ENCODE peak calls at places on chromosome 1, in nine cellular contexts. D is suprapubic skin, E is AG09309, H is choroid plexus epithelial cell, I is AG10803, W is sigmoid colon, O is HCT116, M is body of pancreas, R is prostate gland. S is an unnamed sample.
A peak's percentile ranks its signal among the peaks of the same experiment; 100 is the strongest.

GRCh38 chr1:236156512-236157208 is 14.3 kb downstream of the GPR137B start:
- DNase-seq in D (no peak), E (no peak), H (no peak), I (no peak), W (no peak), O (no peak), M (no peak), R (no peak), S (no peak)

GRCh38 chr1:119631433-119632102 is 16.5 kb downstream of the ZNF697 start:
- DNase-seq in D (peak; percentile 93), E (no peak), H (peak; percentile 79), I (peak; percentile 75), W (peak; percentile 96), O (no peak), M (peak; percentile 85), R (peak; percentile 78), S (peak; percentile 78)

GRCh38 chr1:204904228-204904810 is 33.7 kb downstream of the NFASC start:
- DNase-seq in D (no peak), E (no peak), H (no peak), I (no peak), W (no peak), O (no peak), M (no peak), R (no peak), S (no peak)

GRCh38 chr1:234656981-234657651 is 47.1 kb upstream of the IRF2BP2 start:
- DNase-seq in D (no peak), E (peak; percentile 96), H (peak; percentile 89), I (peak; percentile 89), W (no peak), O (peak; percentile 86), M (no peak), R (peak; percentile 63), S (peak; percentile 98)

GRCh38 chr1:235329139-235329808 is 904 bp downstream of the GGPS1 start:
- DNase-seq in D (no peak), E (no peak), H (peak; percentile 71), I (peak; percentile 31), W (peak; percentile 72), O (no peak), M (peak; percentile 40), R (peak; percentile 40), S (peak; percentile 71)

GRCh38 chr1:148161252-148161901 is 9.3 kb upstream of the NBPF11 start:
- DNase-seq in D (no peak), E (no peak), H (no peak), I (no peak), W (no peak), O (no peak), M (no peak), R (no peak), S (no peak)

GRCh38 chr1:244265507-244265906 is 186.2 kb downstream of the ADSS2 start:
- DNase-seq in D (no peak), E (no peak), H (no peak), I (no peak), W (no peak), O (no peak), M (no peak), R (no peak), S (no peak)

GRCh38 chr1:56844709-56845108 is 9.9 kb upstream of the C8A start:
- DNase-seq in D (no peak), E (no peak), H (no peak), I (no peak), W (no peak), O (no peak), M (no peak), R (no peak), S (no peak)

DNA sequence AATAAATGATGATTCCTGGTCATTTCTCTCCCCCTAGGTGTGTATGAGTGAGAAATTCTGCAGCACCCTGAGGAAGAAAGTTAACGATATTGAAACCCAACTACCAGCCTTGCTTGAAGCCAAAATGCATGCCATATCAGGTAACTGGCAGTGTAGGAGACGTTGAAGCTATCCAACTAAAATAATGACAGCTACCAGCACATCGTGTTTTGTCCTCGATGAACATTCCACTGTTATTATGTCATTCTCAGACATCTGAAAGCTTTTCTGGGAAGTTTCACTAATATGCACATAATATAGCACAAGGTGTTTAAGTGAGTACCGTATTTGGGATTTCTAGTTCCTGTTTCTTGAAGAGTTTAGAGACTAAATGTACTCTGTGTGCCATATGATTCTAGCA is 173.5 kb downstream of the DISC1 start:
- DNase-seq in D (no peak), E (no peak), H (peak; percentile 47), I (peak; percentile 57), W (no peak), O (no peak), M (no peak), R (no peak), S (peak; percentile 70)
- H3K4me3 ChIP-seq in D (no peak overlapping the region), E (no peak overlapping the region), H (no peak overlapping the region), I (no peak overlapping the region), W (no peak overlapping the region), O (no peak overlapping the region), M (no peak overlapping the region), R (no peak overlapping the region), S (no peak overlapping the region)

GRCh38 chr1:38014724-38015424 is 2.3 kb downstream of the UTP11 start:
- DNase-seq in D (no peak), E (no peak), H (no peak), I (no peak), W (no peak), O (no peak), M (no peak), R (no peak), S (no peak)

GRCh38 chr1:38015978-38016640 is 3.6 kb downstream of the UTP11 start:
- DNase-seq in D (no peak), E (no peak), H (peak; percentile 56), I (no peak), W (peak; percentile 87), O (no peak), M (no peak), R (no peak), S (no peak)

GRCh38 chr1:38013027-38013588 is 574 bp downstream of the UTP11 start:
- DNase-seq in D (no peak), E (peak; percentile 39), H (peak; percentile 93), I (peak; percentile 83), W (no peak), O (no peak), M (no peak), R (no peak), S (peak; percentile 86)

GRCh38 chr1:38009841-38010180 is 2.7 kb upstream of the UTP11 start:
- DNase-seq in D (no peak), E (no peak), H (no peak), I (no peak), W (no peak), O (no peak), M (no peak), R (no peak), S (no peak)

DNA sequence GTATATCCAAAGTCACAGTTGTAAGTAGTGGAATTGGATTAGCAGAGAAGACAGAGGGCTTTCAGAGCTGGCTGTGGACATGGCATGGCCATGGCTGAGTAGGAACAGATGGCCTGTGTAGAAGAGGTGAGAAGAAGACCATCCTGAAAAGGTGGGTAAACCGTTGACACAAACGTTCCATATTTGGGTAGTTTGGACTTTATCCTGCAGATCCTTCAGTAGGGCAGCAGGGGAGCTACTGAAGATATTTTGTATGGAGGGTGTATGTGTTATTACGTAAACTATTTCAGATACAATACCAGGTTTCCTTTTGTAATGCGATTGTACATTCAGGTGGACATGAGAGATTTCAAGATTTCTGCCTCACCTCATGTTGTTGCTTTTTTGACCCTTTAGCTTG is 1.6 kb downstream of the UTP11 start:
- DNase-seq in D (no peak), E (no peak), H (peak; percentile 45), I (no peak), W (no peak), O (no peak), M (no peak), R (no peak), S (no peak)
- TF ChIP-seq CTCF in D (no peak), E (peak; percentile 33), H (peak; percentile 35), I (peak; percentile 37), W (no peak), O (no peak), M (no peak), R (no peak), S (no peak)

GRCh38 chr1:20320734-20321133 is 30.1 kb downstream of the VWA5B1 start:
- DNase-seq in D (no peak), E (no peak), H (no peak), I (no peak), W (no peak), O (no peak), M (no peak), R (no peak), S (no peak)
- H3K4me3 ChIP-seq in D (no peak overlapping the region), E (no peak overlapping the region), H (no peak overlapping the region), I (no peak overlapping the region), W (no peak overlapping the region), O (no peak overlapping the region), M (no peak overlapping the region), R (no peak overlapping the region), S (no peak overlapping the region)

GRCh38 chr1:227906550-227906991 is 41.2 kb downstream of the WNT9A start:
- DNase-seq in D (no peak), E (no peak), H (no peak), I (no peak), W (no peak), O (no peak), M (no peak), R (no peak), S (no peak)
- TF ChIP-seq CTCF in D (no peak), E (no peak), H (no peak), I (no peak), W (no peak), O (no peak), M (no peak), R (no peak), S (no peak)

GRCh38 chr1:1233567-1233892 is 1.5 kb downstream of the B3GALT6 start:
- DNase-seq in D (no peak), E (no peak), H (no peak), I (no peak), W (no peak), O (no peak), M (no peak), R (no peak), S (no peak)
- H3K4me3 ChIP-seq in D (no peak overlapping the region), E (no peak overlapping the region), H (no peak overlapping the region), I (no peak overlapping the region), W (no peak overlapping the region), O (no peak overlapping the region), M (no peak overlapping the region), R (no peak overlapping the region), S (no peak overlapping the region)

GRCh38 chr1:238419209-238419608 is 528.5 kb upstream of the ZP4 start:
- DNase-seq in D (no peak), E (no peak), H (no peak), I (no peak), W (no peak), O (no peak), M (no peak), R (no peak), S (no peak)
- TF ChIP-seq CTCF in D (no peak), E (no peak), H (no peak), I (no peak), W (no peak), O (no peak), M (no peak), R (no peak), S (no peak)

DNA sequence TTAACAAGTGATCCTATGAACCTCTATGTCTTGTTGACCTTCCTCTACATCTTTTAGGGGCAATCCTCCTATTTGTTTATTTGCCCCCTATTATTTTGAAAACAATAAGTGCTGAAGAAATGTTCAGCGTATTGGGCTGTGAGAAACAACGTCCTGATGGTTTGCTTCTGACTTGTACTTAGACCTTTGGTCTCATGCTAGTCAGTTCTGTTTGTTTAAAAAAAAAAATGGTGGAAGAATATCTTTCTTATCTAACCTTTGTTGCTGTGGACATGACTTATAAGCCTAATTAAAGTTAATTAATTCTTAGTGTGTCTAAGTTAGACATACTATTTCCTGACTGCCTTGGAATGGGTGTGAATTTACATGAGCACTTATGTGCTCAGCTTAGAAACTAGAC is 20.7 kb downstream of the ATP1A1 start:
- DNase-seq in D (no peak), E (no peak), H (no peak), I (no peak), W (no peak), O (no peak), M (no peak), R (no peak), S (no peak)
- H3K4me3 ChIP-seq in D (no peak overlapping the region), E (no peak overlapping the region), H (no peak overlapping the region), I (no peak overlapping the region), W (no peak overlapping the region), O (no peak overlapping the region), M (no peak overlapping the region), R (no peak overlapping the region), S (no peak overlapping the region)